ENCODE peak calls at places on chromosomes 4 and X, in six cellular contexts. R is ovary, M is right atrium auricular region, L is thyroid gland, Y is fibroblast of lung, W is right lobe of liver. U is an unnamed sample.

GRCh38 chr4:170868191-170868590 is 778.4 kb upstream of the AADAT start:
- DNase-seq in R (no peak), W (no peak), Y (no peak), L (no peak), M (no peak), U (no peak)

GRCh38 chrX:16212436-16212835 is 45.2 kb downstream of the MAGEB17 start:
- DNase-seq in M (no peak), W (no peak), L (no peak), R (no peak), Y (peak), U (no peak)

GRCh38 chrX:123590842-123591491 is 141.9 kb downstream of the THOC2 start:
- DNase-seq in Y (peak), L (no peak), R (no peak), M (no peak), W (no peak), U (no peak)

GRCh38 chrX:96979766-96980165 is 96.1 kb downstream of the RPA4 start:
- DNase-seq in L (no peak), R (no peak), W (no peak), M (no peak), Y (no peak), U (no peak)

GRCh38 chrX:103918050-103918449 is 44.4 kb upstream of the TMSB15B start:
- DNase-seq in L (peak), Y (peak), M (no peak), W (no peak), R (peak), U (peak)

GRCh38 chr4:73896416-73896815 is 27.2 kb downstream of the CXCL1 start:
- DNase-seq in R (no peak), W (no peak), L (no peak), Y (no peak), M (no peak), U (no peak)

GRCh38 chrX:39996561-39996960 is 101.2 kb downstream of the BCOR start:
- DNase-seq in Y (no peak), L (no peak), W (no peak), R (no peak), M (no peak), U (no peak)

GRCh38 chrX:122238801-122239200 is 945.3 kb upstream of the GRIA3 start:
- DNase-seq in W (no peak), L (no peak), Y (no peak), R (no peak), M (no peak), U (no peak)

GRCh38 chr4:80139668-80140067 is 57.6 kb upstream of the PRDM8 start:
- DNase-seq in Y (no peak), W (no peak), M (no peak), L (no peak), R (no peak), U (no peak)

GRCh38 chr4:112189754-112190153 is 41.8 kb upstream of the AP1AR start:
- DNase-seq in W (no peak), M (no peak), R (no peak), Y (peak), L (no peak), U (no peak)

GRCh38 chrX:71098302-71098701 is 2.7 kb downstream of the FOXO4 start:
- DNase-seq in W (no peak), R (peak), Y (peak), M (no peak), L (peak), U (no peak)

GRCh38 chr4:184280591-184281071 is 63.0 kb upstream of the ENPP6 start:
- DNase-seq in R (no peak), L (no peak), W (no peak), Y (no peak), M (peak), U (no peak)

GRCh38 chr4:185358514-185359433 is 37.0 kb downstream of the LRP2BP start:
- DNase-seq in W (no peak), Y (peak), L (no peak), M (no peak), R (no peak), U (no peak)

GRCh38 chr4:20017439-20017838 is 234.3 kb upstream of the SLIT2 start:
- DNase-seq in M (no peak), W (no peak), Y (no peak), R (no peak), L (no peak), U (no peak)

GRCh38 chrX:17376381-17377046 is 1.5 kb downstream of the NHS start:
- DNase-seq in W (peak), L (peak), R (peak), M (no peak), Y (no peak), U (no peak)
- H3K4me3 ChIP-seq in W (peak), L (peak), R (peak), M (peak), Y (peak), U (peak)

GRCh38 chr4:87423313-87424031 is 1.1 kb downstream of the NUDT9 start:
- DNase-seq in R (no peak), L (no peak), M (no peak), Y (peak), W (no peak), U (no peak)
- TF ChIP-seq CTCF in R (no peak), L (no peak), M (no peak), Y (no peak), W (no peak), U (no peak)

GRCh38 chrX:23656684-23657083 is 10.6 kb upstream of the PRDX4 start:
- DNase-seq in R (no peak), L (no peak), W (no peak), M (no peak), Y (peak), U (no peak)

GRCh38 chrX:23660766-23661132 is 6.5 kb upstream of the PRDX4 start:
- DNase-seq in L (no peak), Y (no peak), W (no peak), M (no peak), R (no peak), U (no peak)

GRCh38 chrX:23662187-23662586 is 5.1 kb upstream of the PRDX4 start:
- DNase-seq in W (no peak), R (no peak), L (no peak), M (no peak), Y (no peak), U (no peak)

GRCh38 chrX:23661671-23662070 is 5.6 kb upstream of the PRDX4 start:
- DNase-seq in L (no peak), R (no peak), M (no peak), Y (peak), W (no peak), U (no peak)

GRCh38 chrX:23659339-23659738 is 8.0 kb upstream of the PRDX4 start:
- DNase-seq in Y (no peak), L (no peak), M (no peak), W (no peak), R (no peak), U (no peak)
- H3K4me3 ChIP-seq in Y (no peak), L (no peak), M (no peak), W (no peak), R (no peak), U (no peak)

GRCh38 chr4:22463179-22463578 is 52.7 kb downstream of the ADGRA3 start:
- DNase-seq in R (no peak), Y (no peak), L (no peak), M (no peak), W (no peak), U (no peak)
- TF ChIP-seq CTCF in R (no peak), Y (no peak), L (no peak), M (no peak), W (no peak), U (no peak)

GRCh38 chr4:124415206-124415605 is 297.3 kb downstream of the ANKRD50 start:
- DNase-seq in M (no peak), W (no peak), Y (peak), L (no peak), R (no peak), U (no peak)
- H3K4me3 ChIP-seq in M (no peak), W (no peak), Y (peak), L (no peak), R (no peak), U (no peak)

GRCh38 chr4:87216469-87216868 is 3.9 kb downstream of the KLHL8 start:
- DNase-seq in L (no peak), M (no peak), R (no peak), Y (no peak), W (no peak), U (no peak)

GRCh38 chr4:87220094-87220831 is at the start of gene KLHL8:
- DNase-seq in M (peak), L (peak), W (peak), Y (peak), R (peak), U (peak)

GRCh38 chr4:87224036-87224923 is 3.9 kb upstream of the KLHL8 start:
- DNase-seq in L (no peak), W (no peak), Y (no peak), R (no peak), M (no peak), U (no peak)

DNA sequence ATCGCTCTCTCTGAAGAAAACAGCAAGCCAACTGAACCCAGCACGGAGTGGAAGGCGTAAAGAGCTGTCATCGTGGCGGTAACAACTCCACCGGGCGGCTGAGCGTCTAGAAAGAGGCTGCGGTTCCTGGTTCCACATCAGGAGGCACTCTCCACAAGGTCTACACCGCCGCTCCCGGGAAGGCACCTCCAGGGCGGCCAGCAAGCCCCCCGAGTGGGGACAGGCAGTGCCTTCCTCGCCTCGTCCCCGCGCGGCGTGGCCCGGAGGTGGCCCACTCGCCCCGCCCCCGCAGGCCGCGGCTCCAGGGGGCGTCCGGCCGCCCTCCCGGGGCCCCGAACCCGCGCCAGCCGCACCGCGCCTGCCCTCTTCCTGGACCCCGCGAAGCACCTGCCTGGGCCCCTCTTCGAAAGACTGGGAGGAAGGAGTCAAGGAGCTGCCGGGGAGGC is 747 bp downstream of the KLHL8 start:
- DNase-seq in M (no peak), Y (no peak), L (peak), R (peak), W (peak), U (peak)
- TF ChIP-seq CTCF in M (no peak), Y (peak), L (peak), R (peak), W (peak), U (no peak)

DNA sequence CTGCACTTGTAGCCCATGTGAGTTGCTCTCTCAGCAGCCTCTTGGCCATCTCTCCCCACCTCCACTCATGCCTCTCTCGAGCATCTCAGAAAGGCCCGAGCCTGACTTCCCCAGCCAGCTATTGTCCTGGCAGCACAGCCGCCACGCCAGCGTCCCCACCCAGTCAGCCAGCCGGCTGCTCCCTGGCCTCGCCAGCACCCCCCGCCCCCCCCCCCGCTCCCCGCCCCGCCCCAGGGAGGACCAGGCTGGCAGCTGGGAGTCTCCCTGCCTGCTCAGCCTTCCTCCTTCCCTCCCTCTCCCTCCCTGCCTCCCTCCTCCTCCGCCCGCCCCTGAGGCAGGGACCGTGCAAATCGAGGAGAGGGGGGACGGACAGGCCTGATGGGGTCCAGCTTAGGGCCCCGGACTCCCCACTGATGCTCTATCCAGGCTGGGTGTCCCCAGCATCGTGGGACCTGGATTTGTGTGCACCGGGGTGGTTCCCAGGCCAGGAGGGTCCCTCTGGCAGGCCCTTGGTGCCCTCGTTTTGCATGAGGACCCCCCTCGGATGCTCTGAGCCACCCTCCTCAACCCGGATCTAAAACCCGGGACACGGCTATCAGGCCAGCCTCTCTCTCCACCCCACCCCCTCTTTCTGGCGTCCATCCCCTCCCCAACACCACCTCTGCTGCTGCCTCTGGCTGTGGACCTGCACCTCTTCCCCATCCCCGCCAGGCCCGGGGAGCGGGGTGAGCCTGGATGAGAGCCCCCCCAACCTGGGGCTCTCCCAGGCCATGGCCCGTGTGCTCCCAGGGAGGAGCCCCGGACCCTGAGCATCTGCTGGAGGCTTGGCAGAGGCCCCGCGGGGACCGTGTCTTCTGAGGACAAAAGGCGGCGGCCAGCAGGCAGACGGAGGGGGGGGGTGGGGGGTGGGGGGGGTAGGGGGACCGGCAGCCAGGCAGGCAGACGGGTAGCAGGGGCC is at the start of gene GPR173:
- DNase-seq in R (peak), M (no peak), Y (peak), L (no peak), W (no peak), U (peak)
- H3K4me3 ChIP-seq in R (peak), M (peak), Y (peak), L (no peak), W (no peak), U (peak)

U was measured in dorsolateral prefrontal cortex.